ENCODE peak calls at places on chromosomes 5 and 9, in six cellular contexts. K, Z, Q, L, Y and N are unnamed samples.
A peak's percentile ranks its signal among the peaks of the same experiment; 100 is the strongest.

GRCh38 chr9:78035369-78035993 is 3.9 kb upstream of the GNAQ start:
- DNase-seq in Z (peak; percentile 74), Q (peak; percentile 84), Y (peak; percentile 85), K (peak; percentile 80), L (no peak), N (peak; percentile 92)

GRCh38 chr5:4361626-4362281 is 766.1 kb downstream of the IRX1 start:
- DNase-seq in Y (no peak), L (no peak), Q (no peak), K (no peak), Z (no peak), N (no peak)

GRCh38 chr9:88737876-88738275 is 202.9 kb downstream of the NXNL2 start:
- DNase-seq in Z (no peak), Y (peak; percentile 47), K (no peak), Q (peak; percentile 30), L (no peak), N (no peak)

GRCh38 chr9:136531904-136532798 is 13.7 kb downstream of the NOTCH1 start:
- DNase-seq in Y (no peak), Z (no peak), K (no peak), L (no peak), Q (no peak), N (no peak)

GRCh38 chr5:62791059-62791458 is 212.4 kb downstream of the LRRC70 start:
- DNase-seq in K (peak; percentile 54), L (no peak), Y (no peak), Q (no peak), Z (no peak), N (peak; percentile 17)

GRCh38 chr5:158115468-158115867 is 256.5 kb upstream of the CLINT1 start:
- DNase-seq in Q (no peak), Y (peak; percentile 10), K (no peak), L (no peak), Z (no peak), N (no peak)

GRCh38 chr5:80874162-80874561 is 86.0 kb upstream of the RASGRF2 start:
- DNase-seq in Q (no peak), Z (no peak), L (no peak), Y (no peak), K (no peak), N (no peak)

GRCh38 chr9:16289639-16290038 is 580.8 kb downstream of the BNC2 start:
- DNase-seq in K (no peak), Y (no peak), L (no peak), Q (no peak), Z (no peak), N (peak; percentile 16)

GRCh38 chr5:116360008-116360853 is 214.4 kb downstream of the SEMA6A start:
- DNase-seq in Q (no peak), Y (no peak), L (no peak), Z (no peak), K (no peak), N (no peak)

GRCh38 chr5:57174128-57174849 is 430 bp downstream of the GPBP1 start:
- DNase-seq in K (peak; percentile 66), Q (no peak), Y (peak; percentile 57), L (no peak), Z (no peak), N (peak; percentile 54)

GRCh38 chr5:129945031-129945430 is 40.8 kb downstream of the CHSY3 start:
- DNase-seq in L (no peak), Q (no peak), Z (no peak), Y (peak; percentile 85), K (no peak), N (no peak)

GRCh38 chr5:80069251-80069650 is 34.1 kb downstream of the THBS4 start:
- DNase-seq in Q (no peak), Y (no peak), Z (no peak), K (no peak), L (no peak), N (no peak)

GRCh38 chr5:132222649-132223038 is 5.0 kb downstream of the P4HA2 start:
- DNase-seq in K (no peak), L (no peak), Z (no peak), Y (no peak), Q (no peak), N (no peak)

GRCh38 chr9:96784021-96784420 is 6.1 kb upstream of the ZNF510 start:
- DNase-seq in L (no peak), Z (no peak), Y (no peak), K (no peak), Q (no peak), N (no peak)

GRCh38 chr5:132790201-132790870 is 13.3 kb upstream of the SEPTIN8 start:
- DNase-seq in K (peak; percentile 45), L (peak; percentile 28), Z (no peak), Y (no peak), Q (no peak), N (no peak)

GRCh38 chr5:124365491-124365890 is 380.9 kb downstream of the ZNF608 start:
- DNase-seq in K (no peak), Q (no peak), Z (no peak), L (no peak), Y (no peak), N (no peak)

GRCh38 chr5:124996764-124997077 is 250.3 kb upstream of the ZNF608 start:
- DNase-seq in Z (peak; percentile 67), Y (peak; percentile 26), K (peak; percentile 80), Q (peak; percentile 56), L (no peak), N (peak; percentile 98)

GRCh38 chr5:150068071-150068470 is 18.3 kb downstream of the CSF1R start:
- DNase-seq in Z (no peak), L (no peak), Q (no peak), K (no peak), Y (no peak), N (no peak)

GRCh38 chr5:134226441-134227192 is 744 bp upstream of the PPP2CA start:
- DNase-seq in Z (no peak), Y (peak; percentile 59), K (no peak), L (no peak), Q (peak; percentile 54), N (no peak)

GRCh38 chr5:134223406-134224251 is 2.2 kb downstream of the PPP2CA start:
- DNase-seq in L (no peak), Y (peak; percentile 54), Z (no peak), Q (peak; percentile 52), K (no peak), N (no peak)

GRCh38 chr5:134225780-134226440 is at the start of gene PPP2CA:
- DNase-seq in K (peak; percentile 98), Y (peak; percentile 98), Q (peak; percentile 98), Z (peak; percentile 98), L (peak; percentile 99), N (peak; percentile 97)

GRCh38 chr5:134227259-134227658 is 1.4 kb upstream of the PPP2CA start:
- DNase-seq in Y (peak; percentile 34), K (peak; percentile 86), Q (peak; percentile 23), L (peak; percentile 58), Z (no peak), N (no peak)

DNA sequence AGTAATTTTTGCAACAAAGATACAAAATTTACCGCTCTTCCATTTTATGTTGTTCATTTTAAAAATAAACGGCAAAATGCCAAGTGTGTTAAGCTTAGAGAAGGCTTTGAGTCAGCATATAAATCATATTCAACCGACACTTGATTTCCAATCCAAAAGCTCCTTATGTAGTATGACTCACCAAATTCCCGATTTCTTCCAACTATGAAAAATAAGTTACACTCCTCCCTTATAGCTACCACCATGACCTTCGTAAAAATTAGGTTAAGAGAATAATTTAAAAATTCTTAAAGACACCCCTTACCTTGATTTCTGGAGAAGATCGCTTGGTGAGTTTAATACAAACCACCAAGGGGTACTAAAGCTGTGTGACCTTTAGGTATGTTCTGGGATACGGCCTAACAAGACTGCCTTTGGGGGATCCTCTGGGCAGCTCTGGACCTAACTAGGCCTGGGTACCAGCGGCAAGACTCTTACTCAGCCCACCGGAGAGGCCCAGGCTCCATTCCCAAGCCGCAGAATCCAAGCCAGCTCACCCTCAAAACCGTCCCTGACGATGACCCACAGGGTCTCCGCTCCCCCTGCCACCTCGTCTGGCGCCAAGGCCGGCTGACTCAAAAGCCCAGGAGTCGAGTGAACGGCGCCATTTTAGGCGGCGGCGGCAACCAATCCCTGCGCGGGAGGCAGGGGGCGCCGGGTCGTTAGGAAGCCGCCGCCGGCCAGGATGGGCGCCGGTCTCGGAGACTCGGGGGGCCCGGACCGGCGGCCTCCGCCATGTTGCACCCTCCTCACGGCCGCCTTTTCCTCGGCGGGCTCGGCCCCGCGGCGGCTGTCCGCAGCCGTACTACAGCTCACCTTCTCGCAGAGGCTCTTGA is 731 bp downstream of the PPP2CA start:
- DNase-seq in Z (peak; percentile 79), Q (peak; percentile 87), Y (peak; percentile 86), L (peak; percentile 79), K (peak; percentile 89), N (peak; percentile 69)
- H2BK5ac ChIP-seq in Z (peak overlapping the region; percentile 100), Q (peak overlapping the region; percentile 81), Y (peak overlapping the region; percentile 96), L (peak overlapping the region; percentile 99), K (peak overlapping the region; percentile 98), N (peak overlapping the region; percentile 98)

DNA sequence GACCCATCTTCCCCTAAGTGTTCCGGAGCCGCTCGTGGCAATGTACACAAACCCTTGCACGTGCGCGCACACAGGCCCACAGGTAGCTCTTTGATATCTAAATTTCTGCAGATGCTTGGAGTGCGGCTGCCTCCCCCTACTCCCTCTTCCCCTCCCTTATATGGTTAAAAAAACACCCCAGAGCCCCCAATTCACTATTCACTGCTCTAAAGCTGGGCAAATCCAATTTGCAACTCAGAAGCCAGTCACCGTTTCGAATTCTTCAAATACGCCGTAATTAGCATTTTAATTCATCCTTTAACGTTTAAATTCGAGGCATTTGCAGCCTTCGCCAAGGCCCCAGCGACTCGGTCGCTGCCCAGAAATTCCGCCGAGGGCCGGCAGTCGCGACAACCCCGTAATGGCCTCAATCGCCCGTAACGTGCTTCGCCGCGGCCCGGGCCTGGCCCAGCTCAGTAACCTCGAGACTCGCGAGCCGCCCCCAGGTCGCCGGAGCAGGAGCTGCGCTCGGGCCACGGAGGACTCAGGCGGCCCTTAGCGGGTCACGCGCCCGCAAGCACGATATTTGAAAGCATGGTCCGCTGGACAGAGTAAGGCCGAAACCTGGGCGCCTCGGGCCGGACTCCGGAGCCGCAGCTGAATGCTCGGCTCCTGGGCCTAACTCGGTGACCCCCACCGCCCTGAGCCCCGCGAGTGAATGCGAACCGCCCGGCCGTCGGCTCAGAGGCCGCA is 1.3 kb downstream of the IRX2 start:
- DNase-seq in K (peak; percentile 53), Z (no peak), Q (no peak), Y (no peak), L (peak; percentile 77), N (peak; percentile 31)
- H2BK120ac ChIP-seq in K (no peak overlapping the region), Z (no peak overlapping the region), Q (no peak overlapping the region), Y (no peak overlapping the region), L (peak overlapping the region; percentile 43), N (no peak overlapping the region)

DNA sequence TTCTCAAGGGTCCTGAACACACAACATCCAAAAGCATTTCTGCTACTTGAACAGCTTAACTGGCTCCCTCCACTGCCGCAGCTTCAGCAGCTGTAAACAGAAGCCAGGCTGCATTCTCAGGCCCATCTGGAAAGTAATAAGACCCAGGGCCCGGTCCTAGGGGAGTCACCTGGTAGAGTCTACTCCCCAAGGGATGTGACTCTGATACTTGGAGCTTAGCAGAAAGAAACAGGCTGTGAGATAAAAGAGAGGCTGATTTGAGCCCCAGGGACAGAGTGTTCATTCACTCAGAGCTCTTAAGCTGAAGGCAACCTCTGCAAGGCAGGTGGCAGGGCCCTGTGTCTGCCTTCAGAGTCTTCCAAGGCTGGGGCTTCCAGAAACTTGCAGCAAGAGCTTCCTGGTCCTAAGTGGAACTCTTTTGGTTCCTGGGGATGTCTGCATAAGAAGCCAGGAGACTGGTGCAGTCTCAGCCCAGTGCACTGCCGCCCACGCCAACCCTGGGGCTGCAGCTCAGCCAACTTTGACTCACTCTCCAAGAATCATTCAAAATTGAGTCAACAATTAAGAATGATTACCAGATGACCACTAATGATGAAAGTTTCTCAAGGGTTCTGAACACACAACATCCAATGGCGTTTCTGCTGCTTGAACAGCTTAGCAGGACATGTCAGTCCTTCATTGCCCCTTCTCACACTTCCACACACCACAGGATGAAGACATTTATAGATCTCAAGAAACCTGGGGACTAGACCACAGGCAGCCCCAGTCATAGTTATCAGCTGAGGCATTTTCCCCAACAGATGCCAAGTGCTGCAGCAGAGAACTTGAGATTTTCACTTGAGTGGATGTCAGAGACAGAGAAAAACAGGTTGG is 356.5 kb downstream of the SPOCK1 start:
- DNase-seq in Y (peak; percentile 91), L (no peak), Z (no peak), Q (peak; percentile 94), K (no peak), N (no peak)
- H3K36me3 ChIP-seq in Y (no peaks in the 10 kb centered on the region), L (no peaks in the 10 kb centered on the region), Z (no peaks in the 10 kb centered on the region), Q (no peaks in the 10 kb centered on the region), K (no peaks in the 10 kb centered on the region), N (no peaks in the 10 kb centered on the region)

GRCh38 chr5:55441107-55441771 is 93.5 kb downstream of the PLPP1 start:
- DNase-seq in L (no peak), Z (no peak), Q (no peak), Y (no peak), K (peak; percentile 43), N (no peak)
- H2BK5ac ChIP-seq in L (no peak overlapping the region), Z (no peak overlapping the region), Q (no peak overlapping the region), Y (no peak overlapping the region), K (no peak overlapping the region), N (no peak overlapping the region)